ENCODE peak calls at places on chromosomes 16 and 17, in six cellular contexts. E is H9, F is neuronal stem cell, M is IMR-90, A is trophoblast cell, H is H1. Q is an unnamed sample.

GRCh38 chr16:50547340-50547865 is 793 bp upstream of the NKD1 start:
- DNase-seq in F (peak), E (peak), M (no peak), A (peak), H (peak), Q (no peak)

GRCh38 chr17:13118311-13118710 is 100.5 kb upstream of the ELAC2 start:
- DNase-seq in E (no peak), F (no peak), M (no peak), H (no peak), A (no peak), Q (no peak)

GRCh38 chr16:10940501-10941079 is 1.7 kb downstream of the DEXI start:
- DNase-seq in A (no peak), M (peak), H (no peak), F (no peak), E (no peak), Q (no peak)

GRCh38 chr16:85569615-85570212 is 43.4 kb upstream of the GSE1 start:
- DNase-seq in M (peak), A (no peak), F (no peak), H (no peak), E (peak), Q (peak)

GRCh38 chr16:26952411-26952810 is 114.3 kb upstream of the C16orf82 start:
- DNase-seq in E (peak), M (no peak), H (no peak), F (no peak), A (no peak), Q (no peak)

GRCh38 chr16:2912330-2913199 is 834 bp downstream of the FLYWCH1 start:
- DNase-seq in A (peak), M (peak), F (no peak), H (no peak), E (no peak), Q (peak)

GRCh38 chr16:52634528-52634927 is 87.6 kb upstream of the TOX3 start:
- DNase-seq in H (no peak), M (no peak), A (no peak), F (no peak), E (no peak), Q (no peak)

GRCh38 chr17:81405382-81406005 is 10.2 kb downstream of the BAHCC1 start:
- DNase-seq in E (no peak), H (no peak), F (no peak), M (no peak), A (no peak), Q (peak)

GRCh38 chr16:66326995-66327513 is 39.4 kb upstream of the CDH5 start:
- DNase-seq in M (no peak), E (no peak), F (no peak), A (peak), H (no peak), Q (no peak)

GRCh38 chr17:45043268-45043681 is 8.2 kb downstream of the DCAKD start:
- DNase-seq in M (no peak), A (no peak), E (no peak), F (no peak), H (no peak), Q (no peak)

GRCh38 chr17:76439314-76439928 is 13.5 kb downstream of the UBE2O start:
- DNase-seq in E (no peak), H (no peak), M (no peak), F (no peak), A (no peak), Q (no peak)

GRCh38 chr16:11824362-11824761 is 27.0 kb downstream of the RSL1D1 start:
- DNase-seq in H (no peak), M (no peak), A (peak), E (no peak), F (no peak), Q (peak)

GRCh38 chr17:9802294-9802693 is 10.9 kb upstream of the DHRS7C start:
- DNase-seq in H (no peak), E (no peak), F (no peak), A (peak), M (no peak), Q (no peak)

GRCh38 chr16:48409839-48410610 is 24.8 kb upstream of the SIAH1 start:
- DNase-seq in A (peak), H (no peak), M (peak), E (no peak), F (no peak), Q (peak)

GRCh38 chr16:31478956-31479355 is 4.0 kb upstream of the SLC5A2 start:
- DNase-seq in A (peak), F (no peak), E (no peak), M (no peak), H (no peak), Q (no peak)
- H4K91ac ChIP-seq in A (no peak), F (no peak), E (no peak), M (no peak), H (no peak), Q (no peak)

GRCh38 chr16:89954462-89954861 is 5.9 kb downstream of the DEF8 start:
- DNase-seq in M (no peak), H (no peak), E (no peak), F (no peak), A (no peak), Q (no peak)
- H3K9ac ChIP-seq in M (no peak), H (no peak), E (no peak), F (peak), A (no peak), Q (no peak)

GRCh38 chr16:68263559-68264127 is 683 bp upstream of the SLC7A6 start:
- DNase-seq in A (no peak), H (no peak), E (no peak), F (no peak), M (no peak), Q (no peak)
- H4K8ac ChIP-seq in A (peak), H (peak), E (no peak), F (no peak), M (peak), Q (peak)

GRCh38 chr17:55305321-55306087 is 40.7 kb downstream of the HLF start:
- DNase-seq in F (no peak), A (no peak), M (no peak), H (no peak), E (no peak), Q (no peak)

GRCh38 chr17:55303008-55303493 is 38.3 kb downstream of the HLF start:
- DNase-seq in A (no peak), F (no peak), E (no peak), H (no peak), M (no peak), Q (no peak)

GRCh38 chr17:55302407-55302787 is 37.6 kb downstream of the HLF start:
- DNase-seq in E (no peak), A (no peak), F (no peak), M (no peak), H (no peak), Q (no peak)

GRCh38 chr17:55304171-55304859 is 39.6 kb downstream of the HLF start:
- DNase-seq in E (no peak), M (no peak), A (no peak), H (no peak), F (no peak), Q (no peak)

DNA sequence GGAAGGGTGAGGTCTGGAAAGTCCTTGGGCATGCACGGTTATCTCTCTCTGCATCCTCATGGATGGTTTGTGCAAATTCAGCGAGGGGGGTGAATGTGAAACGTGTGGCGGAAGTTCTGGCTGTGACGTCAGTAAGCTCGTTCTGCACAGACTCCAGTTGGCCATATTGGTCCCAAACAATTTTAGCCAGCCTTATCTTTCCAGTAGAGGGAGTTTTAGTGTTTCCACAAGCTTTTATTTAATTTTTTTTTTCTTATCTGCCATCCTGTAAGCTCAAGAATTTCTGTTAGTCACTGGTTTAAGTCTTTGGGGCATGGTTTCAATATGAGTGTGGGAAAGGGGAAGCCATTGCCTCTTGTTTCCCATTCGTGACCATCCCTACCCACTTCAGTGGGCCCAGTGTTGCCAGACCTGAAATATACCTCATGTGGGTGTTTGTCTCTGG is 39.0 kb downstream of the HLF start:
- DNase-seq in F (no peak), A (no peak), E (no peak), M (peak), H (no peak), Q (no peak)
- H4K91ac ChIP-seq in F (no peak), A (no peak), E (no peak), M (no peak), H (no peak), Q (no peak)

DNA sequence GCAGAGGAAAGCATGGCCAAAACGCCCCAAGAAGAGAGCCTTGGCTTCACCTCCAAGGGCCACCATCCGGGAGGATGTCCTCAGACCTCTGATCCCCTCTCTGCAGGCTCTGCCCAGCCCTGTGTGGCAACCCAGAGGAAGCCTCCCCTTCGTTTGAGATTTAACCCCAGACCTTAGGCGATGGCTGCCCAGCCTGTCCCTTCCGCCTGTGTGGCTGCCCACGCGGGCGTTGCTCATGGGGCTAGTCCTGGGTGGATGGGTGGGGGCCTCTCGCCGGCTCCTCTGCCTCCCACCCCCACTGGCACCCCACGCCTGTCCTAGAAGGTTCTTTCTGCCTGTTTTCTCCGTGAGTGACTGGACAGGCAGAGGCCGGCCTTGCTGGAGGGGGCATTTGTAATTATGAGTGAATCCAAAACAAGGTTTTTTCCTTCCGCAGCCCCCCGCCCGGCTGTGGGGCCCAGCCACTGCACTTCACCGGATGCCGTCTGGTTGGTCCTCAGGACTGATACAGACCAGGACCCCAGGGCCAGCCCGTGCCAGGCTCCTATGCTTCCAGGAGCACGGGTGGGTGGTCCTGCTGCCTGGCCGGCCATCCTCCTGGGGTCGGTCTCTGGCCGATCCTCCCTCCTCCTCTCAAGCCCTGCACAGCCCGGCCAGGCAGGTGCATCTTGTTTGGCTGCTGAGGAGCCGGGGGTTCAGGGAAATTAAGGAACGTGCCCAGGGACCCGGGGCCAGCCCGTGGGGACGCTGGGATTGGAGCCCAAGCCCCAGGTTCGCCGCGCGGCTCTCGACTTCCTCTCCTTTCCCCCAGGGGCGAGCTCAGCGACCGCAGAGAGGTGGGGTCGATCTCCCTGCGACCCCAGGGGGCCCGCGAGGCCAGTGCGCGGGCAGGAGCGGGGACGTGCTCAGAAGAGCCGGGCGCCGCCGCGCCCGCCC is at the start of gene TMEM235:
- DNase-seq in E (peak), M (no peak), H (peak), A (no peak), F (no peak), Q (no peak)
- H3K9ac ChIP-seq in E (no peak), M (no peak), H (no peak), A (no peak), F (peak), Q (no peak)

GRCh38 chr16:234468-235305 is at the start of gene FAM234A:
- DNase-seq in M (peak), A (peak), H (peak), F (peak), E (peak), Q (peak)
- H4K8ac ChIP-seq in M (peak), A (peak), H (peak), F (peak), E (no peak), Q (peak)